ENCODE peak calls at places on chromosomes 6 and 20, in ten cellular contexts. I is fibroblast of lung, P is Peyer's patch, F is ovary, Q is GM23248, E is neural progenitor cell, N is esophagus muscularis mucosa, V is PC-9, M is transverse colon, C is small intestine. X is an unnamed sample.

GRCh38 chr6:81465859-81466258 is 286.6 kb downstream of the TENT5A start:
- DNase-seq in I (peak; percentile 16), P (no peak), F (no peak), Q (peak; percentile 66), E (peak; percentile 47), N (no peak), V (no peak), M (no peak), C (peak; percentile 3), X (no peak)

GRCh38 chr6:90938116-90938515 is 351.2 kb upstream of the MAP3K7 start:
- DNase-seq in I (peak; percentile 14), P (no peak), F (no peak), Q (peak; percentile 1), E (no peak), N (no peak), V (peak; percentile 44), M (no peak), C (no peak), X (no peak)

GRCh38 chr20:58818585-58819285 is 32.0 kb downstream of the GNAS-AS1 start:
- DNase-seq in I (peak; percentile 98), P (no peak), F (no peak), Q (peak; percentile 93), E (no peak), N (no peak), V (peak; percentile 65), M (no peak), C (peak; percentile 59), X (no peak)

GRCh38 chr6:137926985-137927384 is 59.9 kb downstream of the TNFAIP3 start:
- DNase-seq in I (no peak), P (no peak), F (no peak), Q (no peak), E (no peak), N (no peak), V (no peak), M (no peak), C (no peak), X (no peak)

GRCh38 chr6:139577991-139578604 is 203.7 kb upstream of the CITED2 start:
- DNase-seq in I (peak; percentile 94), P (no peak), F (no peak), Q (peak; percentile 95), E (no peak), N (no peak), V (peak; percentile 31), M (no peak), C (no peak), X (no peak)

GRCh38 chr6:160101262-160102205 is 20.1 kb upstream of the SLC22A1 start:
- DNase-seq in I (no peak), P (no peak), F (no peak), Q (no peak), E (no peak), N (no peak), V (no peak), M (no peak), C (no peak), X (no peak)

GRCh38 chr6:16472349-16473069 is 234.1 kb downstream of the GMPR start:
- DNase-seq in I (peak; percentile 68), P (no peak), F (no peak), Q (peak; percentile 47), E (no peak), N (no peak), V (peak; percentile 50), M (no peak), C (no peak), X (no peak)

GRCh38 chr6:6221829-6222535 is 98.5 kb downstream of the F13A1 start:
- DNase-seq in I (no peak), P (no peak), F (no peak), Q (no peak), E (peak; percentile 63), N (no peak), V (no peak), M (peak; percentile 21), C (peak; percentile 39), X (no peak)

GRCh38 chr6:14053776-14054175 is 63.8 kb upstream of the CD83 start:
- DNase-seq in I (peak; percentile 33), P (no peak), F (no peak), Q (peak; percentile 76), E (no peak), N (no peak), V (no peak), M (no peak), C (no peak), X (no peak)

GRCh38 chr6:161199845-161200244 is 74.0 kb downstream of the AGPAT4 start:
- DNase-seq in I (no peak), P (no peak), F (no peak), Q (no peak), E (no peak), N (no peak), V (no peak), M (no peak), C (no peak), X (no peak)

GRCh38 chr6:47698342-47698787 is at the start of gene ADGRF4:
- DNase-seq in I (peak; percentile 90), P (no peak), F (no peak), Q (peak; percentile 59), E (no peak), N (peak; percentile 70), V (peak; percentile 99), M (peak; percentile 37), C (peak; percentile 27), X (no peak)

DNA sequence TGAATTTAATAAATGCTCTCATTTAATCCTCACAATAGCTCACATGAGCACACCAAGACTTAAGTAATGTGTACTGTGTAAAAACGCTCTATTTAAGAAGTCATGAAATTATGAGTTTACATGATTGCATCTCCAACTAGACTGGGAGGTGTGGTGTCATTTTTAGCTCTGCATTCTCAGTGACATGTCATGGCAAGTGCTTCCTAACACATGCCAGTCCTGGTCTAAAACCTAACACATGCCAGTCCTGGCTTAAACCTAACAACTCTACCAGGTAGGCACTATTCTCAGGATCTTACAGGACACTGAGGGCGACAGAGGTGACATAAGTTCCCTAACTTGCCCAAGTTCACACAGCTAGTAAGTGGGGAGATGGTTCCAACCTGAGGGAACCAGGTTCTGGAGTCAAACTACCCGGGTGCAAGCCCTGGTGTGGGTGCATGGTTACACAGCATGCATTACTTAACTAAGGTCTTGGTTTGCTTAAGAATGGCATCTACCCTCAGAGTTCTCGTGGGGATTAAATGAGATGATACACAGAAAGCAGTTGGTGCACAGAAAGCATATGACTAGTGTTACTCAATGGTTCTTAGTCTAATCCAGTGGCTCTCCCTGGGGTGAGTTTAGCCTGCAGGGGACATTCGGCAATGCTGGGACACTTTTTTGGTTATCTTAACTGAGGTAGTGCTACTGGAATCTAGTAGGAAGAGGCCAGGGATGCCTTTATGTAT is 14.7 kb downstream of the CLDN20 start:
- DNase-seq in I (no peak), P (no peak), F (no peak), Q (no peak), E (no peak), N (no peak), V (no peak), M (no peak), C (no peak), X (no peak)
- H3K27me3 ChIP-seq in I (no peaks in the 10 kb centered on the region), P (no peaks in the 10 kb centered on the region), F (no peaks in the 10 kb centered on the region), Q (no peaks in the 10 kb centered on the region), E (no peaks in the 10 kb centered on the region), N (no peaks in the 10 kb centered on the region), V (no peaks in the 10 kb centered on the region), M (no peaks in the 10 kb centered on the region), C (no peaks in the 10 kb centered on the region), X (no peaks in the 10 kb centered on the region)

GRCh38 chr20:64052987-64053840 is 3.8 kb upstream of the SOX18 start:
- DNase-seq in I (no peak), P (no peak), F (no peak), Q (no peak), E (no peak), N (no peak), V (no peak), M (no peak), C (no peak), X (no peak)
- H3K4me1 ChIP-seq in I (no peaks in the 10 kb centered on the region), P (no peaks in the 10 kb centered on the region), F (peaks cover 2% of the 10 kb centered on the region), Q (no peaks in the 10 kb centered on the region), E (peaks cover 8% of the 10 kb centered on the region), N (peaks cover 71% of the 10 kb centered on the region), V (peaks cover 11% of the 10 kb centered on the region), M (peaks cover 5% of the 10 kb centered on the region), C (no peaks in the 10 kb centered on the region), X (peaks cover 21% of the 10 kb centered on the region)

GRCh38 chr6:67633058-67633457 is 1002.0 kb upstream of the ADGRB3 start:
- DNase-seq in I (no peak), P (no peak), F (no peak), Q (no peak), E (no peak), N (no peak), V (no peak), M (no peak), C (no peak), X (no peak)

GRCh38 chr6:67634199-67634598 is 1000.9 kb upstream of the ADGRB3 start:
- DNase-seq in I (no peak), P (no peak), F (no peak), Q (no peak), E (no peak), N (no peak), V (no peak), M (no peak), C (no peak), X (no peak)

GRCh38 chr6:67629268-67629667 is 1005.8 kb upstream of the ADGRB3 start:
- DNase-seq in I (peak; percentile 70), P (no peak), F (no peak), Q (no peak), E (no peak), N (no peak), V (no peak), M (no peak), C (no peak), X (no peak)

GRCh38 chr6:67630146-67630545 is 1004.9 kb upstream of the ADGRB3 start:
- DNase-seq in I (peak; percentile 99), P (no peak), F (no peak), Q (peak; percentile 1), E (no peak), N (no peak), V (no peak), M (no peak), C (no peak), X (no peak)
- H3K27me3 ChIP-seq in I (no peaks in the 10 kb centered on the region), P (no peaks in the 10 kb centered on the region), F (no peaks in the 10 kb centered on the region), Q (no peaks in the 10 kb centered on the region), E (no peaks in the 10 kb centered on the region), N (no peaks in the 10 kb centered on the region), V (no peaks in the 10 kb centered on the region), M (no peaks in the 10 kb centered on the region), C (no peaks in the 10 kb centered on the region), X (no peaks in the 10 kb centered on the region)

GRCh38 chr20:50277460-50278376 is 87.1 kb downstream of the CEBPB start:
- DNase-seq in I (no peak), P (no peak), F (no peak), Q (no peak), E (no peak), N (no peak), V (no peak), M (no peak), C (no peak), X (no peak)

GRCh38 chr20:50278377-50278683 is 87.7 kb downstream of the CEBPB start:
- DNase-seq in I (no peak), P (no peak), F (no peak), Q (no peak), E (no peak), N (no peak), V (no peak), M (no peak), C (no peak), X (no peak)

GRCh38 chr20:50277064-50277415 is 86.4 kb downstream of the CEBPB start:
- DNase-seq in I (no peak), P (no peak), F (no peak), Q (no peak), E (no peak), N (no peak), V (no peak), M (no peak), C (peak; percentile 38), X (no peak)

GRCh38 chr20:50274570-50275430 is 84.2 kb downstream of the CEBPB start:
- DNase-seq in I (no peak), P (no peak), F (no peak), Q (no peak), E (no peak), N (peak; percentile 94), V (no peak), M (peak; percentile 55), C (no peak), X (no peak)

GRCh38 chr20:50276119-50277063 is 85.8 kb downstream of the CEBPB start:
- DNase-seq in I (no peak), P (no peak), F (no peak), Q (no peak), E (no peak), N (no peak), V (no peak), M (no peak), C (peak; percentile 51), X (no peak)
- H3K4me1 ChIP-seq in I (peaks cover 6% of the 10 kb centered on the region), P (no peaks in the 10 kb centered on the region), F (peaks cover 2% of the 10 kb centered on the region), Q (no peaks in the 10 kb centered on the region), E (no peaks in the 10 kb centered on the region), N (peaks cover 36% of the 10 kb centered on the region), V (peaks cover 30% of the 10 kb centered on the region), M (peaks cover 25% of the 10 kb centered on the region), C (no peaks in the 10 kb centered on the region), X (no peaks in the 10 kb centered on the region)